ENCODE peak calls at places on chromosomes 2 and 18, in seven cellular contexts. One of them, this sample, is unnamed.

GRCh38 chr18:49476664-49477411 is 10.2 kb downstream of the C18orf32 start:
- DNase-seq in GM23338: peak
- DNase-seq in fibroblast of the conjunctiva: peak
- DNase-seq in neural crest cell: no peak
- DNase-seq in stimulated activated CD8-positive, alpha-beta memory T cell treated with anti-CD3 and anti-CD28 coated beads, Interleukin-15, amount 100 ng/mL, for 24 hours: no peak
- DNase-seq in neural progenitor cell: no peak
- DNase-seq in C1 segment of cervical spinal cord: peak
- DNase-seq in this sample: no peak

GRCh38 chr18:2968559-2968958 is 44.4 kb downstream of the LPIN2 start:
- DNase-seq in neural crest cell: no peak
- DNase-seq in C1 segment of cervical spinal cord: peak
- DNase-seq in fibroblast of the conjunctiva: no peak
- DNase-seq in stimulated activated CD8-positive, alpha-beta memory T cell treated with anti-CD3 and anti-CD28 coated beads, Interleukin-15, amount 100 ng/mL, for 24 hours: no peak
- DNase-seq in neural progenitor cell: no peak
- DNase-seq in GM23338: no peak
- DNase-seq in this sample: no peak

GRCh38 chr2:186891219-186891621 is 42.2 kb upstream of the ZSWIM2 start:
- DNase-seq in neural crest cell: no peak
- DNase-seq in GM23338: no peak
- DNase-seq in C1 segment of cervical spinal cord: no peak
- DNase-seq in fibroblast of the conjunctiva: no peak
- DNase-seq in neural progenitor cell: no peak
- DNase-seq in stimulated activated CD8-positive, alpha-beta memory T cell treated with anti-CD3 and anti-CD28 coated beads, Interleukin-15, amount 100 ng/mL, for 24 hours: no peak
- DNase-seq in this sample: peak

GRCh38 chr2:144516981-144517824 is 2.7 kb downstream of the ZEB2 start:
- DNase-seq in stimulated activated CD8-positive, alpha-beta memory T cell treated with anti-CD3 and anti-CD28 coated beads, Interleukin-15, amount 100 ng/mL, for 24 hours: no peak
- DNase-seq in GM23338: peak
- DNase-seq in neural progenitor cell: peak
- DNase-seq in fibroblast of the conjunctiva: peak
- DNase-seq in neural crest cell: no peak
- DNase-seq in C1 segment of cervical spinal cord: peak
- DNase-seq in this sample: no peak

GRCh38 chr2:191376981-191377629 is 131.9 kb downstream of the MYO1B start:
- DNase-seq in GM23338: peak
- DNase-seq in C1 segment of cervical spinal cord: peak
- DNase-seq in stimulated activated CD8-positive, alpha-beta memory T cell treated with anti-CD3 and anti-CD28 coated beads, Interleukin-15, amount 100 ng/mL, for 24 hours: no peak
- DNase-seq in neural progenitor cell: no peak
- DNase-seq in neural crest cell: no peak
- DNase-seq in fibroblast of the conjunctiva: peak
- DNase-seq in this sample: peak

GRCh38 chr2:200373196-200373595 is 66.7 kb downstream of the SPATS2L start:
- DNase-seq in fibroblast of the conjunctiva: no peak
- DNase-seq in neural progenitor cell: no peak
- DNase-seq in stimulated activated CD8-positive, alpha-beta memory T cell treated with anti-CD3 and anti-CD28 coated beads, Interleukin-15, amount 100 ng/mL, for 24 hours: no peak
- DNase-seq in GM23338: no peak
- DNase-seq in neural crest cell: no peak
- DNase-seq in C1 segment of cervical spinal cord: no peak
- DNase-seq in this sample: no peak

GRCh38 chr2:96665083-96665569 is 22.6 kb downstream of the FER1L5 start:
- DNase-seq in neural crest cell: no peak
- DNase-seq in fibroblast of the conjunctiva: peak
- DNase-seq in neural progenitor cell: no peak
- DNase-seq in GM23338: no peak
- DNase-seq in stimulated activated CD8-positive, alpha-beta memory T cell treated with anti-CD3 and anti-CD28 coated beads, Interleukin-15, amount 100 ng/mL, for 24 hours: no peak
- DNase-seq in C1 segment of cervical spinal cord: no peak
- DNase-seq in this sample: no peak

GRCh38 chr18:37540424-37541121 is 25.0 kb downstream of the CELF4 start:
- DNase-seq in neural crest cell: no peak
- DNase-seq in stimulated activated CD8-positive, alpha-beta memory T cell treated with anti-CD3 and anti-CD28 coated beads, Interleukin-15, amount 100 ng/mL, for 24 hours: no peak
- DNase-seq in GM23338: no peak
- DNase-seq in fibroblast of the conjunctiva: no peak
- DNase-seq in neural progenitor cell: no peak
- DNase-seq in C1 segment of cervical spinal cord: no peak
- DNase-seq in this sample: no peak

GRCh38 chr18:71327443-71328120 is 1038.7 kb downstream of the SOCS6 start:
- DNase-seq in C1 segment of cervical spinal cord: no peak
- DNase-seq in GM23338: no peak
- DNase-seq in neural crest cell: no peak
- DNase-seq in neural progenitor cell: no peak
- DNase-seq in stimulated activated CD8-positive, alpha-beta memory T cell treated with anti-CD3 and anti-CD28 coated beads, Interleukin-15, amount 100 ng/mL, for 24 hours: no peak
- DNase-seq in fibroblast of the conjunctiva: no peak
- DNase-seq in this sample: no peak

GRCh38 chr18:37383036-37383788 is 182.4 kb downstream of the CELF4 start:
- DNase-seq in fibroblast of the conjunctiva: no peak
- DNase-seq in neural progenitor cell: no peak
- DNase-seq in stimulated activated CD8-positive, alpha-beta memory T cell treated with anti-CD3 and anti-CD28 coated beads, Interleukin-15, amount 100 ng/mL, for 24 hours: no peak
- DNase-seq in C1 segment of cervical spinal cord: no peak
- DNase-seq in neural crest cell: no peak
- DNase-seq in GM23338: peak
- DNase-seq in this sample: no peak

GRCh38 chr2:186274936-186275575 is 211.0 kb upstream of the ZC3H15 start:
- DNase-seq in neural progenitor cell: no peak
- DNase-seq in C1 segment of cervical spinal cord: no peak
- DNase-seq in neural crest cell: no peak
- DNase-seq in fibroblast of the conjunctiva: no peak
- DNase-seq in stimulated activated CD8-positive, alpha-beta memory T cell treated with anti-CD3 and anti-CD28 coated beads, Interleukin-15, amount 100 ng/mL, for 24 hours: no peak
- DNase-seq in GM23338: peak
- DNase-seq in this sample: no peak

GRCh38 chr2:96344011-96344410 is 8.4 kb downstream of the NCAPH start:
- DNase-seq in neural crest cell: no peak
- DNase-seq in C1 segment of cervical spinal cord: no peak
- DNase-seq in neural progenitor cell: no peak
- DNase-seq in GM23338: no peak
- DNase-seq in fibroblast of the conjunctiva: no peak
- DNase-seq in stimulated activated CD8-positive, alpha-beta memory T cell treated with anti-CD3 and anti-CD28 coated beads, Interleukin-15, amount 100 ng/mL, for 24 hours: no peak
- DNase-seq in this sample: no peak

GRCh38 chr2:67896131-67896865 is 166.5 kb downstream of the C1D start:
- DNase-seq in GM23338: no peak
- DNase-seq in C1 segment of cervical spinal cord: no peak
- DNase-seq in neural crest cell: no peak
- DNase-seq in stimulated activated CD8-positive, alpha-beta memory T cell treated with anti-CD3 and anti-CD28 coated beads, Interleukin-15, amount 100 ng/mL, for 24 hours: no peak
- DNase-seq in fibroblast of the conjunctiva: no peak
- DNase-seq in neural progenitor cell: no peak
- DNase-seq in this sample: no peak

GRCh38 chr18:35782926-35783325 is 189.6 kb upstream of the RMP24 start:
- DNase-seq in neural progenitor cell: no peak
- DNase-seq in stimulated activated CD8-positive, alpha-beta memory T cell treated with anti-CD3 and anti-CD28 coated beads, Interleukin-15, amount 100 ng/mL, for 24 hours: no peak
- DNase-seq in fibroblast of the conjunctiva: no peak
- DNase-seq in C1 segment of cervical spinal cord: no peak
- DNase-seq in GM23338: no peak
- DNase-seq in neural crest cell: no peak
- DNase-seq in this sample: no peak

GRCh38 chr18:9362869-9363268 is 28.3 kb downstream of the TWSG1 start:
- DNase-seq in neural progenitor cell: no peak
- DNase-seq in stimulated activated CD8-positive, alpha-beta memory T cell treated with anti-CD3 and anti-CD28 coated beads, Interleukin-15, amount 100 ng/mL, for 24 hours: no peak
- DNase-seq in fibroblast of the conjunctiva: no peak
- DNase-seq in C1 segment of cervical spinal cord: no peak
- DNase-seq in neural crest cell: no peak
- DNase-seq in GM23338: peak
- DNase-seq in this sample: no peak

GRCh38 chr18:67400502-67401117 is 115.9 kb downstream of the DSEL start:
- DNase-seq in neural progenitor cell: no peak
- DNase-seq in fibroblast of the conjunctiva: no peak
- DNase-seq in neural crest cell: no peak
- DNase-seq in stimulated activated CD8-positive, alpha-beta memory T cell treated with anti-CD3 and anti-CD28 coated beads, Interleukin-15, amount 100 ng/mL, for 24 hours: no peak
- DNase-seq in GM23338: no peak
- DNase-seq in C1 segment of cervical spinal cord: no peak
- DNase-seq in this sample: no peak

GRCh38 chr2:159855153-159856140 is 57.4 kb upstream of the CD302 start:
- DNase-seq in neural progenitor cell: no peak
- DNase-seq in fibroblast of the conjunctiva: peak
- DNase-seq in neural crest cell: no peak
- DNase-seq in GM23338: no peak
- DNase-seq in C1 segment of cervical spinal cord: no peak
- DNase-seq in stimulated activated CD8-positive, alpha-beta memory T cell treated with anti-CD3 and anti-CD28 coated beads, Interleukin-15, amount 100 ng/mL, for 24 hours: no peak
- DNase-seq in this sample: no peak

GRCh38 chr2:1704606-1705556 is 39.4 kb downstream of the PXDN start:
- DNase-seq in neural progenitor cell: no peak
- DNase-seq in GM23338: no peak
- DNase-seq in C1 segment of cervical spinal cord: no peak
- DNase-seq in neural crest cell: peak
- DNase-seq in stimulated activated CD8-positive, alpha-beta memory T cell treated with anti-CD3 and anti-CD28 coated beads, Interleukin-15, amount 100 ng/mL, for 24 hours: no peak
- DNase-seq in fibroblast of the conjunctiva: no peak
- DNase-seq in this sample: no peak

This sample was measured in SHP77 treated with DMSO at 0.1 percent for 48 hours.